ENCODE peak calls at places on chromosomes 6 and 20, in four cellular contexts. Y, W, S and V are unnamed samples. For H3K4me1, the result is how much of the 10 kb centered on the place peaks cover.

GRCh38 chr6:108714012-108714773 is 134.0 kb upstream of the ARMC2 start:
- DNase-seq in S (peak), Y (no peak), W (peak), V (no peak)

GRCh38 chr20:52235129-52235528 is 43.5 kb upstream of the ZFP64 start:
- DNase-seq in S (no peak), W (no peak), Y (no peak), V (no peak)

GRCh38 chr6:74073429-74073828 is 377.4 kb downstream of the CD109 start:
- DNase-seq in W (peak), Y (no peak), S (no peak), V (no peak)

GRCh38 chr6:46651006-46651405 is 1.6 kb downstream of the CYP39A1 start:
- DNase-seq in S (no peak), Y (no peak), W (no peak), V (no peak)

GRCh38 chr6:82712826-82713225 is 349.2 kb downstream of the TPBG start:
- DNase-seq in S (no peak), Y (no peak), W (peak), V (no peak)

GRCh38 chr6:111952326-111952725 is 79.1 kb upstream of the FYN start:
- DNase-seq in W (no peak), S (no peak), Y (no peak), V (no peak)

GRCh38 chr6:35161776-35162607 is 20.9 kb upstream of the TCP11 start:
- DNase-seq in W (peak), S (no peak), Y (no peak), V (no peak)

GRCh38 chr20:61765871-61766654 is 299.6 kb downstream of the TAF4 start:
- DNase-seq in Y (no peak), W (no peak), S (peak), V (no peak)

GRCh38 chr6:125104425-125104824 is 49.1 kb upstream of the TPD52L1 start:
- DNase-seq in W (peak), S (no peak), Y (no peak), V (no peak)

GRCh38 chr20:20897922-20898321 is 185.5 kb upstream of the RALGAPA2 start:
- DNase-seq in W (no peak), Y (no peak), S (no peak), V (peak)

GRCh38 chr20:40848530-40848929 is 159.5 kb upstream of the MAFB start:
- DNase-seq in W (no peak), S (no peak), Y (no peak), V (no peak)

GRCh38 chr6:168377481-168377850 is 57.9 kb upstream of the DACT2 start:
- DNase-seq in S (peak), W (peak), Y (no peak), V (no peak)

GRCh38 chr6:25476126-25476525 is 175.9 kb upstream of the SCGN start:
- DNase-seq in Y (no peak), S (no peak), W (peak), V (no peak)

GRCh38 chr20:1336699-1337387 is 7.9 kb upstream of the SDCBP2 start:
- DNase-seq in S (peak), Y (no peak), W (peak), V (peak)

GRCh38 chr6:96014846-96015245 is 928 bp upstream of the FUT9 start:
- DNase-seq in S (no peak), Y (no peak), W (no peak), V (no peak)

GRCh38 chr6:96013531-96013930 is 2.2 kb upstream of the FUT9 start:
- DNase-seq in W (no peak), Y (no peak), S (no peak), V (no peak)

GRCh38 chr6:96016781-96017180 is 1.0 kb downstream of the FUT9 start:
- DNase-seq in S (no peak), W (no peak), Y (no peak), V (no peak)

GRCh38 chr6:96015791-96016776 is at the start of gene FUT9:
- DNase-seq in S (peak), W (no peak), Y (no peak), V (no peak)

DNA sequence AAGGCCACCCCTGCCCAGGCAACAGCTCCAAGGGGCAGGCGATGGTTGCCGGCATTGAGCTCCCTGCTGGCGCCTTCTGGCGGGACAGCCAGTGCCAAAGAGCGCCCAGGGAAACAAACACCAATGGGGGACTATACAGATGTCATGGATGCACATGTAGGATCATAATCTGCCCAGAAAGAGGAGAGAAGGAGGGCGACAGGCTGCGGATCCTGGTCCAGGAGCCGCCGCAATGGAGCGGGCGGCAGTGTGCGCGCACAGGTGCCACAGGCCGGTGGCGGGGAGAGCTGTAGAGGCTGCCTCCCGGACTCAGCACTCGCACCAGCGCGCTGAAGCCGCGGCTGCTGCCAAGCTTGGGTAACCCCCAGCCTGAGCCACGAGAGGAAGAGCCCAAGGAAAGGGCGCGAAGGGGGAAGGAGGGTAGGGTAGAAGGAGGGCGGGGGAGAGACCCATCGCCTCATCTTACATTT is 418 bp upstream of the FUT9 start:
- DNase-seq in W (no peak), Y (no peak), S (peak), V (no peak)
- H3K4me3 ChIP-seq in W (peak), Y (no peak), S (no peak), V (no peak)

GRCh38 chr20:57679113-57679512 is 30.7 kb downstream of the PMEPA1 start:
- DNase-seq in S (no peak), Y (no peak), W (no peak), V (no peak)
- H3K4me1 ChIP-seq in S (under half), Y (under half), W (under half), V (under half)

DNA sequence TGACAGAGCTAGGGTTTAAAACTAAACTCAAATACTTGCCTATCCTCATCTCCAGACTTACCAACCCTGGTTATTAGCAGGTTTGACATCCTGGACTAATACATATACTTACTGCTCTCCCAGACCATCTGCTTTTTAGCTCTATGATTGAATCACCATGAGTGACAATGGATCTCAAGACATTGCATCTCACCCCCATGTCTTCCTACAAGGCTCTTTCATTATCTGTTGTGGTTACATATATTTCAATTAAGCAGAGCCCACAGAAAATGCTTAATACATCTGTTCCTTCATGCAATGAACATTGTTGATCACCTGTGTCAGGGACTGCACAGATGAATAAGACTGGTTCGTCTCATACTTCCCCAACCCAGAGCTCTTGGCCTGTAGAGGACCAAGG is 19.4 kb downstream of the SAMD3 start:
- DNase-seq in W (no peak), S (no peak), Y (no peak), V (no peak)
- H3K4me3 ChIP-seq in W (no peak), S (no peak), Y (no peak), V (no peak)

GRCh38 chr6:126112171-126112632 is 125.9 kb downstream of the TRMT11 start:
- DNase-seq in W (peak), Y (no peak), S (no peak), V (no peak)
- H3K4me1 ChIP-seq in W (under half), Y (under half), S (under half), V (under half)

GRCh38 chr6:99036672-99037071 is 88.9 kb upstream of the FBXL4 start:
- DNase-seq in S (no peak), W (no peak), Y (no peak), V (no peak)
- H3K4me3 ChIP-seq in S (no peak), W (no peak), Y (no peak), V (no peak)